ENCODE peak calls at places on chromosomes 4 and X, in four cellular contexts. Z is naive thymus-derived CD8-positive, alpha-beta T cell; O is stimulated activated CD4-positive, alpha-beta T cell treated with anti-CD3 and anti-CD28 coated beads, TNF-alpha, amount 100 ng/mL, for 4 hours; F is nephron progenitor cell. L is an unnamed sample.

GRCh38 chrX:49878128-49878833 is 1.0 kb upstream of the USP27X start:
- DNase-seq in O (no peak), Z (no peak), F (no peak), L (no peak)

GRCh38 chrX:48617542-48618340 is 20.4 kb downstream of the WDR13 start:
- DNase-seq in Z (no peak), O (no peak), F (no peak), L (no peak)

GRCh38 chrX:22135171-22135711 is 103.1 kb downstream of the PHEX start:
- DNase-seq in Z (no peak), F (no peak), O (no peak), L (no peak)

GRCh38 chrX:357693-358471 is 28.8 kb downstream of the PPP2R3B start:
- DNase-seq in Z (peak), F (no peak), O (peak), L (no peak)

GRCh38 chr4:64899563-64899962 is 490.3 kb upstream of the TECRL start:
- DNase-seq in Z (no peak), F (no peak), O (no peak), L (no peak)

GRCh38 chr4:81166431-81166830 is 48.6 kb downstream of the PRKG2 start:
- DNase-seq in O (no peak), Z (no peak), F (no peak), L (no peak)

GRCh38 chr4:71526626-71527406 is 188.0 kb downstream of the SLC4A4 start:
- DNase-seq in Z (no peak), O (no peak), F (no peak), L (no peak)

GRCh38 chr4:95249402-95250043 is 299.2 kb downstream of the UNC5C start:
- DNase-seq in O (no peak), F (no peak), Z (no peak), L (no peak)

GRCh38 chr4:77072195-77072753 is 3.5 kb downstream of the CCNI start:
- DNase-seq in O (peak), Z (no peak), F (no peak), L (no peak)

GRCh38 chrX:320126-320783 is 1.7 kb upstream of the GTPBP6 start:
- DNase-seq in O (no peak), F (no peak), Z (no peak), L (no peak)

L was measured in activated naive CD8-positive, alpha-beta T cell treated with anti-CD3 and anti-CD28 coated beads, Interleukin-2, amount 50 U/mL, for 16 hours.